ENCODE peak calls at places on chromosomes 3 and 15, in ten cellular contexts. P is bronchial epithelial cell; D is A172; S is CD8-positive, alpha-beta memory T cell; M is cerebellar cortex; X is hypothalamus; Q is EH; J is naive B cell; F is amniotic stem cell; I is RWPE1. T is an unnamed sample.

GRCh38 chr3:130700541-130700940 is 46.1 kb downstream of the PIK3R4 start:
- DNase-seq in M (no peak), Q (no peak), S (no peak), J (no peak), X (no peak), I (no peak), D (no peak), F (no peak), P (no peak), T (no peak)

GRCh38 chr3:186694288-186695032 is 22.7 kb upstream of the KNG1 start:
- DNase-seq in Q (no peak), M (no peak), P (peak; percentile 57), S (no peak), X (no peak), J (no peak), D (no peak), I (peak; percentile 27), F (no peak), T (no peak)

GRCh38 chr15:62601779-62602540 is 436.9 kb upstream of the C2CD4B start:
- DNase-seq in M (no peak), D (no peak), J (no peak), F (no peak), X (no peak), S (no peak), I (no peak), Q (peak; percentile 44), P (peak; percentile 45), T (no peak)

GRCh38 chr3:141179983-141180382 is 51.6 kb upstream of the PXYLP1 start:
- DNase-seq in S (no peak), X (no peak), M (no peak), F (no peak), Q (no peak), J (no peak), P (no peak), I (no peak), D (no peak), T (no peak)

GRCh38 chr3:107600784-107601183 is 78.0 kb downstream of the BBX start:
- DNase-seq in F (no peak), D (no peak), J (no peak), I (no peak), M (no peak), X (no peak), Q (peak; percentile 33), P (no peak), S (no peak), T (no peak)

GRCh38 chr3:159263750-159264561 is 462.1 kb downstream of the MFSD1 start:
- DNase-seq in D (peak; percentile 56), X (no peak), J (no peak), F (peak; percentile 28), S (no peak), M (peak; percentile 60), I (peak; percentile 55), Q (peak; percentile 60), P (peak; percentile 48), T (peak; percentile 11)

GRCh38 chr3:166554006-166554405 is 716.8 kb upstream of the BCHE start:
- DNase-seq in M (no peak), I (no peak), F (no peak), X (no peak), J (no peak), D (no peak), P (no peak), S (no peak), Q (no peak), T (no peak)

GRCh38 chr3:170632780-170633179 is 46.9 kb upstream of the SLC7A14 start:
- DNase-seq in S (no peak), D (no peak), F (no peak), I (no peak), J (no peak), X (no peak), Q (peak; percentile 22), M (no peak), P (peak; percentile 75), T (no peak)

GRCh38 chr3:99012051-99012450 is 110.6 kb upstream of the DCBLD2 start:
- DNase-seq in J (no peak), P (no peak), I (no peak), F (no peak), Q (peak; percentile 29), X (no peak), M (no peak), S (no peak), D (no peak), T (no peak)

GRCh38 chr3:197709135-197709534 is 27.6 kb downstream of the RUBCN start:
- DNase-seq in J (peak; percentile 46), X (no peak), S (no peak), Q (no peak), F (no peak), P (no peak), I (no peak), D (no peak), M (no peak), T (no peak)

GRCh38 chr3:126540342-126540849 is 16.4 kb downstream of the CHST13 start:
- DNase-seq in I (peak; percentile 70), D (peak; percentile 95), J (no peak), M (no peak), F (peak; percentile 85), X (no peak), S (no peak), P (peak; percentile 89), Q (peak; percentile 96), T (no peak)

GRCh38 chr3:14946749-14947104 is 656 bp upstream of the NR2C2 start:
- DNase-seq in X (no peak), I (no peak), P (peak; percentile 15), F (no peak), S (no peak), Q (peak; percentile 1), D (no peak), J (no peak), M (no peak), T (no peak)

GRCh38 chr15:73596214-73596613 is 37.0 kb downstream of the NPTN start:
- DNase-seq in F (no peak), D (no peak), J (no peak), I (no peak), M (no peak), Q (peak; percentile 56), S (no peak), P (no peak), X (no peak), T (no peak)

GRCh38 chr3:70849911-70850699 is 537.7 kb upstream of the MDFIC2 start:
- DNase-seq in M (no peak), P (peak; percentile 87), Q (peak; percentile 97), X (no peak), D (peak; percentile 89), I (peak; percentile 74), F (peak; percentile 62), J (no peak), S (no peak), T (no peak)

GRCh38 chr15:45126535-45127158 is 3.0 kb downstream of the DUOXA1 start:
- DNase-seq in X (no peak), P (peak; percentile 55), S (no peak), D (peak; percentile 46), M (peak; percentile 29), Q (peak; percentile 42), I (no peak), J (no peak), F (no peak), T (no peak)

GRCh38 chr3:197309528-197310361 is 11.3 kb upstream of the DLG1 start:
- DNase-seq in Q (peak; percentile 98), P (peak; percentile 75), M (peak; percentile 28), J (no peak), D (peak; percentile 99), I (peak; percentile 66), X (no peak), S (no peak), F (peak; percentile 78), T (no peak)

GRCh38 chr3:24042879-24043567 is 97.9 kb downstream of the NR1D2 start:
- DNase-seq in X (no peak), I (no peak), P (no peak), M (no peak), D (no peak), S (no peak), Q (no peak), F (no peak), J (no peak), T (no peak)

GRCh38 chr15:96804754-96805153 is 474.3 kb downstream of the NR2F2 start:
- DNase-seq in Q (no peak), D (no peak), J (no peak), S (no peak), X (no peak), M (no peak), F (no peak), I (no peak), P (no peak), T (no peak)

GRCh38 chr15:71559098-71559497 is 251.3 kb upstream of the NR2E3 start:
- DNase-seq in M (no peak), X (no peak), Q (peak; percentile 82), J (no peak), P (peak; percentile 65), I (peak; percentile 52), F (no peak), D (peak; percentile 86), S (no peak), T (no peak)

GRCh38 chr15:49187537-49188245 is 17.6 kb downstream of the GALK2 start:
- DNase-seq in M (no peak), S (no peak), I (no peak), Q (peak; percentile 47), X (no peak), F (no peak), D (peak; percentile 2), P (no peak), J (no peak), T (no peak)

GRCh38 chr3:32292085-32292796 is 53.8 kb downstream of the CMTM8 start:
- DNase-seq in J (no peak), X (no peak), Q (no peak), P (no peak), D (no peak), I (no peak), S (no peak), F (no peak), M (no peak), T (no peak)

GRCh38 chr15:39444729-39445470 is 136.0 kb upstream of the THBS1 start:
- DNase-seq in S (no peak), P (no peak), M (no peak), Q (peak; percentile 60), X (no peak), F (no peak), I (no peak), D (no peak), J (no peak), T (no peak)

GRCh38 chr3:47685037-47685436 is 96.7 kb downstream of the SMARCC1 start:
- DNase-seq in P (peak; percentile 51), F (no peak), I (no peak), J (no peak), X (no peak), Q (no peak), S (no peak), M (no peak), D (peak; percentile 16), T (no peak)

GRCh38 chr3:81744366-81744765 is 17.1 kb downstream of the GBE1 start:
- DNase-seq in D (peak; percentile 95), S (no peak), M (no peak), X (no peak), J (no peak), Q (peak; percentile 97), P (peak; percentile 92), I (peak; percentile 57), F (peak; percentile 79), T (no peak)

GRCh38 chr15:99895189-99895955 is 162.1 kb upstream of the LYSMD4 start:
- DNase-seq in S (no peak), D (no peak), X (no peak), I (no peak), Q (no peak), J (no peak), F (no peak), M (no peak), P (no peak), T (no peak)

GRCh38 chr3:143975549-143976152 is 4.0 kb downstream of the DIPK2A start:
- DNase-seq in M (peak; percentile 79), Q (peak; percentile 61), X (no peak), I (peak; percentile 12), S (no peak), J (peak; percentile 26), F (peak; percentile 35), D (peak; percentile 44), P (peak; percentile 59), T (no peak)

GRCh38 chr3:80355144-80355543 is 587.3 kb upstream of the ROBO1 start:
- DNase-seq in M (no peak), X (no peak), Q (no peak), D (no peak), I (no peak), J (no peak), P (peak; percentile 39), F (no peak), S (no peak), T (no peak)

T was measured in HuH-7.5.